ENCODE peak calls at places on chromosomes 12 and 14, in nine cellular contexts. One of them, this sample, is unnamed.
A peak's percentile ranks its signal among the peaks of the same experiment; 100 is the strongest.

GRCh38 chr12:17588968-17589367 is 501.0 kb downstream of the RERGL start:
- DNase-seq in cardiac muscle cell: peak; percentile 52
- DNase-seq in AG10803: no peak
- DNase-seq in uterus: no peak
- DNase-seq in tibial nerve: no peak
- DNase-seq in PC-9: peak; percentile 17
- DNase-seq in GM06990: no peak
- DNase-seq in lower lobe of right lung: no peak
- DNase-seq in fibroblast of pulmonary artery: no peak
- DNase-seq in this sample: no peak

GRCh38 chr14:102848830-102849521 is 71.7 kb downstream of the TRAF3 start:
- DNase-seq in cardiac muscle cell: no peak
- DNase-seq in AG10803: peak; percentile 62
- DNase-seq in uterus: no peak
- DNase-seq in tibial nerve: peak; percentile 39
- DNase-seq in PC-9: no peak
- DNase-seq in GM06990: no peak
- DNase-seq in lower lobe of right lung: no peak
- DNase-seq in fibroblast of pulmonary artery: no peak
- DNase-seq in this sample: no peak

GRCh38 chr12:75599061-75599460 is 87.7 kb upstream of the KRR1 start:
- DNase-seq in cardiac muscle cell: no peak
- DNase-seq in AG10803: no peak
- DNase-seq in uterus: no peak
- DNase-seq in tibial nerve: no peak
- DNase-seq in PC-9: no peak
- DNase-seq in GM06990: no peak
- DNase-seq in lower lobe of right lung: no peak
- DNase-seq in fibroblast of pulmonary artery: peak; percentile 23
- DNase-seq in this sample: no peak

GRCh38 chr14:21536395-21537087 is 10.4 kb upstream of the SALL2 start:
- DNase-seq in cardiac muscle cell: peak; percentile 36
- DNase-seq in AG10803: no peak
- DNase-seq in uterus: no peak
- DNase-seq in tibial nerve: no peak
- DNase-seq in PC-9: no peak
- DNase-seq in GM06990: no peak
- DNase-seq in lower lobe of right lung: no peak
- DNase-seq in fibroblast of pulmonary artery: no peak
- DNase-seq in this sample: no peak

GRCh38 chr12:48119078-48119833 is at the start of gene PFKM:
- DNase-seq in cardiac muscle cell: peak; percentile 92
- DNase-seq in AG10803: peak; percentile 87
- DNase-seq in uterus: peak; percentile 93
- DNase-seq in tibial nerve: peak; percentile 81
- DNase-seq in PC-9: peak; percentile 80
- DNase-seq in GM06990: peak; percentile 71
- DNase-seq in lower lobe of right lung: peak; percentile 80
- DNase-seq in fibroblast of pulmonary artery: peak; percentile 94
- DNase-seq in this sample: peak; percentile 80

GRCh38 chr14:71354801-71355200 is 447.5 kb downstream of the PCNX1 start:
- DNase-seq in cardiac muscle cell: peak; percentile 14
- DNase-seq in AG10803: peak; percentile 9
- DNase-seq in uterus: no peak
- DNase-seq in tibial nerve: no peak
- DNase-seq in PC-9: no peak
- DNase-seq in GM06990: no peak
- DNase-seq in lower lobe of right lung: no peak
- DNase-seq in fibroblast of pulmonary artery: peak; percentile 36
- DNase-seq in this sample: no peak

GRCh38 chr12:47835017-47835830 is 15.5 kb upstream of the HDAC7 start:
- DNase-seq in cardiac muscle cell: no peak
- DNase-seq in AG10803: no peak
- DNase-seq in uterus: no peak
- DNase-seq in tibial nerve: no peak
- DNase-seq in PC-9: no peak
- DNase-seq in GM06990: no peak
- DNase-seq in lower lobe of right lung: no peak
- DNase-seq in fibroblast of pulmonary artery: no peak
- DNase-seq in this sample: no peak

GRCh38 chr14:91732859-91733477 is 1.1 kb upstream of the CATSPERB start:
- DNase-seq in cardiac muscle cell: no peak
- DNase-seq in AG10803: peak; percentile 57
- DNase-seq in uterus: no peak
- DNase-seq in tibial nerve: no peak
- DNase-seq in PC-9: no peak
- DNase-seq in GM06990: no peak
- DNase-seq in lower lobe of right lung: no peak
- DNase-seq in fibroblast of pulmonary artery: no peak
- DNase-seq in this sample: no peak

GRCh38 chr12:94553875-94554274 is 94.2 kb upstream of the CEP83 start:
- DNase-seq in cardiac muscle cell: no peak
- DNase-seq in AG10803: no peak
- DNase-seq in uterus: no peak
- DNase-seq in tibial nerve: no peak
- DNase-seq in PC-9: no peak
- DNase-seq in GM06990: no peak
- DNase-seq in lower lobe of right lung: no peak
- DNase-seq in fibroblast of pulmonary artery: no peak
- DNase-seq in this sample: no peak

DNA sequence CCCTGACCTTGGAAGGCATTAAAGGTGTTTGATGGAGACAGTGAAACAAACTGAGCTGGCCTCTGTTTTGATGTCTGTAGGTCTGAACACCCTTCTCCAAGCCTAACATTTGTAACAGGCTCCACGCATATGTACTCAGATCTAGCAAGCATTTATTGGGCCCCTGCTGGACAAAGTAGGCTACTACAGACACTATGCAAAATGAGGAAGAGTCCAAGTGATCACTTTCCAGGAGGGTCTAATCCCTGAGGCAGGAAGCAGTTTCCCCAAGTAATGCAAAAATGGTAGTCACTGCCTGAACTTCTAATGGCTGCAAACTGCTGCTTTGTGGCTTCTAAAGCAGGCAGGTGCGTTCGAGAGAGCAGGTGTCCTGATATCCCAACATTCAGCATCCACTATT is 405.8 kb downstream of the MED13L start:
- DNase-seq in cardiac muscle cell: peak; percentile 47
- DNase-seq in AG10803: peak; percentile 24
- DNase-seq in uterus: no peak
- DNase-seq in tibial nerve: no peak
- DNase-seq in PC-9: no peak
- DNase-seq in GM06990: no peak
- DNase-seq in lower lobe of right lung: no peak
- DNase-seq in fibroblast of pulmonary artery: peak; percentile 24
- DNase-seq in this sample: no peak
- TF ChIP-seq CTCF in cardiac muscle cell: peak; percentile 73
- TF ChIP-seq CTCF in AG10803: peak; percentile 70
- TF ChIP-seq CTCF in uterus: no peak
- TF ChIP-seq CTCF in tibial nerve: no peak
- TF ChIP-seq CTCF in PC-9: peak; percentile 72
- TF ChIP-seq CTCF in GM06990: peak; percentile 69
- TF ChIP-seq CTCF in lower lobe of right lung: peak; percentile 50
- TF ChIP-seq CTCF in fibroblast of pulmonary artery: peak; percentile 67
- TF ChIP-seq CTCF in this sample: peak; percentile 54

GRCh38 chr12:54173066-54173726 is 15.6 kb downstream of the SMUG1 start:
- DNase-seq in cardiac muscle cell: peak; percentile 61
- DNase-seq in AG10803: peak; percentile 28
- DNase-seq in uterus: no peak
- DNase-seq in tibial nerve: peak; percentile 6
- DNase-seq in PC-9: peak; percentile 17
- DNase-seq in GM06990: peak; percentile 20
- DNase-seq in lower lobe of right lung: peak; percentile 50
- DNase-seq in fibroblast of pulmonary artery: no peak
- DNase-seq in this sample: no peak

GRCh38 chr12:54169036-54169435 is 19.7 kb downstream of the SMUG1 start:
- DNase-seq in cardiac muscle cell: no peak
- DNase-seq in AG10803: no peak
- DNase-seq in uterus: no peak
- DNase-seq in tibial nerve: no peak
- DNase-seq in PC-9: no peak
- DNase-seq in GM06990: no peak
- DNase-seq in lower lobe of right lung: no peak
- DNase-seq in fibroblast of pulmonary artery: no peak
- DNase-seq in this sample: no peak

GRCh38 chr12:54172102-54172630 is 16.6 kb downstream of the SMUG1 start:
- DNase-seq in cardiac muscle cell: no peak
- DNase-seq in AG10803: no peak
- DNase-seq in uterus: no peak
- DNase-seq in tibial nerve: no peak
- DNase-seq in PC-9: no peak
- DNase-seq in GM06990: no peak
- DNase-seq in lower lobe of right lung: no peak
- DNase-seq in fibroblast of pulmonary artery: no peak
- DNase-seq in this sample: no peak

GRCh38 chr12:54175130-54175963 is 13.4 kb downstream of the SMUG1 start:
- DNase-seq in cardiac muscle cell: no peak
- DNase-seq in AG10803: no peak
- DNase-seq in uterus: no peak
- DNase-seq in tibial nerve: no peak
- DNase-seq in PC-9: no peak
- DNase-seq in GM06990: no peak
- DNase-seq in lower lobe of right lung: no peak
- DNase-seq in fibroblast of pulmonary artery: no peak
- DNase-seq in this sample: no peak

DNA sequence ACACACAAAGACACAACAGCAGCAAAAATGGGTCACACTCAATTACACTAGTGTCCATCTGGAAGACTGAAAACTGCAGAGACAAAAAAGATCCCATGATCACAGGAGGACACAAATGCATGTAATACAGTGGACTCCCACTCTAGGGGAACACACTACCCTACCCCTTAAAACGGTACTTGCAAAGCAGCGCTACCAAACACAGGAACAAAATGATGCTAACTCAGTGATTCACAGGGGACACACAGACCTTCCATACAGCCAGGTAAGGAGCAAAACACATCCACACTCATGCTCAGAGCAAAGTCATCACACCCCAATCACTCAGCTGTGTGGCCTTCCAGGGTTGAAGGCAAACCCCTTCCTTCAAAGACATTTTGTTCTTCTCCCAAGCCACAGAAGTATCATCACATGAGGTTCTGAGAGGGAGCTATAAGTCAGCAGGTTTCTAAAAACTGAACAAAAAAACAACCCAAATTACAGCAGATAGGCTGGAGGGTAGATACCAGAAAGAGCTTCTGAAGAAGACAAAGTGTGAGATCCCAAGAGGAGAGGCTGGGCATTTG is 14.8 kb downstream of the SMUG1 start:
- DNase-seq in cardiac muscle cell: no peak
- DNase-seq in AG10803: no peak
- DNase-seq in uterus: no peak
- DNase-seq in tibial nerve: no peak
- DNase-seq in PC-9: no peak
- DNase-seq in GM06990: no peak
- DNase-seq in lower lobe of right lung: no peak
- DNase-seq in fibroblast of pulmonary artery: no peak
- DNase-seq in this sample: no peak
- H3K4me3 ChIP-seq in cardiac muscle cell: no peak overlapping the region
- H3K4me3 ChIP-seq in AG10803: peak overlapping the region; percentile 50
- H3K4me3 ChIP-seq in uterus: no peak overlapping the region
- H3K4me3 ChIP-seq in tibial nerve: peak overlapping the region; percentile 56
- H3K4me3 ChIP-seq in PC-9: no peak overlapping the region
- H3K4me3 ChIP-seq in GM06990: peak overlapping the region; percentile 50
- H3K4me3 ChIP-seq in lower lobe of right lung: no peak overlapping the region
- H3K4me3 ChIP-seq in fibroblast of pulmonary artery: no peak overlapping the region
- H3K4me3 ChIP-seq in this sample: no peak overlapping the region

GRCh38 chr14:88765130-88765529 is 27.6 kb downstream of the EML5 start:
- DNase-seq in cardiac muscle cell: no peak
- DNase-seq in AG10803: no peak
- DNase-seq in uterus: no peak
- DNase-seq in tibial nerve: no peak
- DNase-seq in PC-9: no peak
- DNase-seq in GM06990: no peak
- DNase-seq in lower lobe of right lung: no peak
- DNase-seq in fibroblast of pulmonary artery: peak; percentile 0
- DNase-seq in this sample: peak; percentile 3
- TF ChIP-seq CTCF in cardiac muscle cell: no peak
- TF ChIP-seq CTCF in AG10803: no peak
- TF ChIP-seq CTCF in uterus: no peak
- TF ChIP-seq CTCF in tibial nerve: no peak
- TF ChIP-seq CTCF in PC-9: no peak
- TF ChIP-seq CTCF in GM06990: no peak
- TF ChIP-seq CTCF in lower lobe of right lung: no peak
- TF ChIP-seq CTCF in fibroblast of pulmonary artery: no peak
- TF ChIP-seq CTCF in this sample: peak; percentile 2

GRCh38 chr12:57738142-57738474 is 434 bp downstream of the AGAP2 start:
- DNase-seq in cardiac muscle cell: no peak
- DNase-seq in AG10803: no peak
- DNase-seq in uterus: no peak
- DNase-seq in tibial nerve: no peak
- DNase-seq in PC-9: no peak
- DNase-seq in GM06990: no peak
- DNase-seq in lower lobe of right lung: no peak
- DNase-seq in fibroblast of pulmonary artery: no peak
- DNase-seq in this sample: no peak

GRCh38 chr12:57735198-57735855 is 3.2 kb downstream of the AGAP2 start:
- DNase-seq in cardiac muscle cell: no peak
- DNase-seq in AG10803: no peak
- DNase-seq in uterus: no peak
- DNase-seq in tibial nerve: no peak
- DNase-seq in PC-9: no peak
- DNase-seq in GM06990: no peak
- DNase-seq in lower lobe of right lung: no peak
- DNase-seq in fibroblast of pulmonary artery: no peak
- DNase-seq in this sample: no peak

GRCh38 chr12:57737467-57738141 is 938 bp downstream of the AGAP2 start:
- DNase-seq in cardiac muscle cell: peak; percentile 43
- DNase-seq in AG10803: no peak
- DNase-seq in uterus: no peak
- DNase-seq in tibial nerve: no peak
- DNase-seq in PC-9: no peak
- DNase-seq in GM06990: no peak
- DNase-seq in lower lobe of right lung: no peak
- DNase-seq in fibroblast of pulmonary artery: no peak
- DNase-seq in this sample: no peak

GRCh38 chr12:57735952-57736742 is 2.4 kb downstream of the AGAP2 start:
- DNase-seq in cardiac muscle cell: peak; percentile 44
- DNase-seq in AG10803: no peak
- DNase-seq in uterus: no peak
- DNase-seq in tibial nerve: no peak
- DNase-seq in PC-9: peak; percentile 24
- DNase-seq in GM06990: no peak
- DNase-seq in lower lobe of right lung: no peak
- DNase-seq in fibroblast of pulmonary artery: peak; percentile 29
- DNase-seq in this sample: no peak

DNA sequence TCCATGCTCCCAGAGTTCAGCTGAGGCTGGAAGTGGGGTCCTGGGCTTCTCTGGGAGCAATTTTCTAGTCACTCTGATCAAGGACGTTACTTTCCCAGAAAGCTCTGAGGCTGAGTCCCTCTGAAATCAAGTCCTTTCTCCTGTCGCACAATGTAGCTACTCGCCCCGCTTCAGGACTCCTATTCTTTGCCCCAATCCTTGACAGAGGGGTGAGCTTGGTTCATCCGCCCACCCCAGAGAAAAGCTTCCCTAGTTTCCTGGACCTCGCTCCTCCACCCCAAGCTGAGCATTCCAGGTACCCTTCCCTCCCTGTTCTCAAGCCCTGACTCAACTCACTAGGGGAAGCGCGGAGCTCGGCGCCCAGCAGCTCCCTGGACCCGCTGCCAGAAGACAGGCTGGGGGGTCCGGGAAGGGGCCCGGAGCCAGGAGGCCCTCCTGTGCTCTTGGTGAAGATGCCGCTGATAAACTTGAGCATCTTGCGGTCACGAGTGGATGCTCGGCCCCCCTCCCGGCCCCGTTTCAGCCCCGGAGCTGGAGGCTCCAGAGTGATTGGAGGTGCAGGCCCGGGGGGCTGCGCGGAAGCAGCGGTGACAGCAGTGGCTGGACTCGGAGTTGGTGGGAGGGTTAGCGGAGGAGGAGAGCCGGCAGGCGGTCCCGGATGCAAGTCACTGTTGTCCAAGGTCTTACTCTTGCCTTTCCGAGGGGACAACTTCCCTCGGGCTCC is 1.6 kb downstream of the AGAP2 start:
- DNase-seq in cardiac muscle cell: no peak
- DNase-seq in AG10803: no peak
- DNase-seq in uterus: no peak
- DNase-seq in tibial nerve: no peak
- DNase-seq in PC-9: no peak
- DNase-seq in GM06990: no peak
- DNase-seq in lower lobe of right lung: no peak
- DNase-seq in fibroblast of pulmonary artery: no peak
- DNase-seq in this sample: no peak
- H3K4me3 ChIP-seq in cardiac muscle cell: no peak overlapping the region
- H3K4me3 ChIP-seq in AG10803: no peak overlapping the region
- H3K4me3 ChIP-seq in uterus: no peak overlapping the region
- H3K4me3 ChIP-seq in tibial nerve: peak overlapping the region; percentile 41
- H3K4me3 ChIP-seq in PC-9: no peak overlapping the region
- H3K4me3 ChIP-seq in GM06990: no peak overlapping the region
- H3K4me3 ChIP-seq in lower lobe of right lung: no peak overlapping the region
- H3K4me3 ChIP-seq in fibroblast of pulmonary artery: no peak overlapping the region
- H3K4me3 ChIP-seq in this sample: no peak overlapping the region

This sample was measured in retinal pigment epithelial cell.